ENCODE peak calls at places on chromosome 5, in ten cellular contexts. G, T, B, O, H, V, J, U, Y and K are unnamed samples.

GRCh38 chr5:56305001-56305400 is 71.9 kb upstream of the ANKRD55 start:
- DNase-seq in J (no peak), V (no peak), G (no peak), H (no peak), O (no peak), U (no peak), T (no peak), B (no peak), Y (no peak), K (no peak)

GRCh38 chr5:28219539-28219938 is 1181.2 kb upstream of the CDH9 start:
- DNase-seq in G (no peak), V (no peak), B (no peak), J (no peak), H (no peak), U (no peak), T (no peak), Y (no peak), O (no peak), K (no peak)

GRCh38 chr5:16889972-16890519 is 46.0 kb downstream of the MYO10 start:
- DNase-seq in O (no peak), B (no peak), Y (no peak), T (no peak), U (no peak), H (peak; percentile 87), G (no peak), J (no peak), V (no peak), K (peak; percentile 56)

GRCh38 chr5:112594060-112594850 is 143.4 kb upstream of the APC start:
- DNase-seq in H (peak; percentile 13), O (no peak), V (no peak), B (no peak), J (no peak), Y (no peak), T (peak; percentile 3), U (peak; percentile 83), G (no peak), K (no peak)

GRCh38 chr5:178449163-178450060 is 140.8 kb downstream of the COL23A1 start:
- DNase-seq in T (no peak), H (no peak), G (no peak), Y (no peak), V (no peak), J (no peak), O (peak; percentile 49), B (no peak), U (no peak), K (no peak)

GRCh38 chr5:113020461-113021273 is 44.1 kb downstream of the DCP2 start:
- DNase-seq in B (no peak), T (no peak), Y (peak; percentile 30), J (peak; percentile 78), V (peak; percentile 41), U (no peak), H (peak; percentile 94), O (no peak), G (no peak), K (peak; percentile 56)

GRCh38 chr5:139670369-139671095 is 22.4 kb downstream of the CXXC5 start:
- DNase-seq in Y (no peak), O (no peak), G (no peak), B (no peak), T (no peak), V (no peak), U (no peak), H (peak; percentile 31), J (no peak), K (no peak)

GRCh38 chr5:9538504-9538903 is 7.4 kb downstream of the SEMA5A start:
- DNase-seq in Y (no peak), H (no peak), T (no peak), B (no peak), U (no peak), V (no peak), G (no peak), J (peak; percentile 35), O (no peak), K (no peak)

GRCh38 chr5:109659901-109660300 is 29.8 kb upstream of the MAN2A1 start:
- DNase-seq in Y (no peak), G (no peak), J (no peak), V (no peak), O (no peak), H (no peak), U (no peak), B (no peak), T (no peak), K (no peak)

GRCh38 chr5:143693691-143694252 is 118.2 kb upstream of the HMHB1 start:
- DNase-seq in U (no peak), J (no peak), T (no peak), B (no peak), G (no peak), H (no peak), V (no peak), Y (no peak), O (no peak), K (no peak)

GRCh38 chr5:178234753-178235599 is 2.4 kb upstream of the PHYKPL start:
- DNase-seq in U (peak; percentile 78), T (peak; percentile 29), B (peak; percentile 85), Y (peak; percentile 83), G (peak; percentile 93), O (peak; percentile 88), V (peak; percentile 77), J (peak; percentile 38), H (peak; percentile 41), K (no peak)

GRCh38 chr5:16754621-16755020 is 137.8 kb upstream of the RETREG1 start:
- DNase-seq in B (no peak), H (no peak), T (no peak), V (no peak), O (no peak), Y (no peak), U (no peak), J (no peak), G (no peak), K (no peak)

GRCh38 chr5:177527595-177527994 is 10.8 kb upstream of the DDX41 start:
- DNase-seq in V (no peak), Y (no peak), B (no peak), J (no peak), H (no peak), T (no peak), G (no peak), U (no peak), O (no peak), K (no peak)

GRCh38 chr5:366541-367357 is 45.2 kb downstream of the AHRR start:
- DNase-seq in U (no peak), J (no peak), O (peak; percentile 2), H (no peak), Y (no peak), G (no peak), V (no peak), B (no peak), T (no peak), K (no peak)

GRCh38 chr5:45643051-45643450 is 53.1 kb downstream of the HCN1 start:
- DNase-seq in T (no peak), U (no peak), H (no peak), Y (no peak), G (no peak), V (no peak), J (no peak), B (no peak), O (no peak), K (no peak)

GRCh38 chr5:51382508-51382758 is 815 bp upstream of the ISL1 start:
- DNase-seq in T (no peak), G (no peak), B (no peak), V (no peak), Y (no peak), U (no peak), J (no peak), O (no peak), H (no peak), K (no peak)

GRCh38 chr5:72244862-72245371 is 75.1 kb downstream of the MRPS27 start:
- DNase-seq in B (no peak), V (no peak), G (no peak), J (peak; percentile 60), U (peak; percentile 84), T (peak; percentile 27), Y (no peak), O (no peak), H (peak; percentile 30), K (peak; percentile 60)

GRCh38 chr5:127706691-127707090 is 3.5 kb downstream of the CCDC192 start:
- DNase-seq in U (no peak), J (no peak), Y (no peak), O (no peak), G (no peak), T (no peak), B (no peak), H (no peak), V (no peak), K (no peak)

GRCh38 chr5:134249469-134250379 is 23.9 kb upstream of the PPP2CA start:
- DNase-seq in G (no peak), J (no peak), T (no peak), U (peak; percentile 61), Y (no peak), B (no peak), V (no peak), O (no peak), H (peak; percentile 82), K (peak; percentile 66)

GRCh38 chr5:126265917-126266316 is 157.3 kb upstream of the GRAMD2B start:
- DNase-seq in U (no peak), T (no peak), B (no peak), O (no peak), G (no peak), J (no peak), V (no peak), H (peak; percentile 9), Y (no peak), K (no peak)

GRCh38 chr5:123515904-123516303 is 3.9 kb downstream of the CSNK1G3 start:
- DNase-seq in B (no peak), O (no peak), T (no peak), H (no peak), G (no peak), Y (no peak), U (no peak), V (no peak), J (no peak), K (no peak)

GRCh38 chr5:149781612-149782011 is 51.5 kb downstream of the PPARGC1B start:
- DNase-seq in U (no peak), G (no peak), B (no peak), Y (no peak), V (no peak), T (no peak), H (no peak), J (no peak), O (no peak), K (no peak)

GRCh38 chr5:138903113-138903789 is 28.1 kb upstream of the LRRTM2 start:
- DNase-seq in T (no peak), Y (peak; percentile 21), V (peak; percentile 52), H (peak; percentile 55), G (no peak), O (no peak), B (no peak), U (no peak), J (peak; percentile 43), K (peak; percentile 32)

GRCh38 chr5:38845555-38846378 is at the start of gene OSMR:
- DNase-seq in J (peak; percentile 95), G (peak; percentile 32), B (peak; percentile 73), H (peak; percentile 94), O (peak; percentile 92), U (peak; percentile 62), T (peak; percentile 98), Y (peak; percentile 93), V (peak; percentile 98), K (peak; percentile 100)

GRCh38 chr5:149730620-149731331 is 666 bp downstream of the PPARGC1B start:
- DNase-seq in V (peak; percentile 27), Y (peak; percentile 71), U (peak; percentile 43), B (peak; percentile 46), H (no peak), G (peak; percentile 40), T (no peak), O (peak; percentile 78), J (no peak), K (peak; percentile 46)

GRCh38 chr5:66596791-66597757 is 881 bp downstream of the MAST4 start:
- DNase-seq in O (peak; percentile 76), J (no peak), H (peak; percentile 60), V (peak; percentile 8), T (no peak), B (peak; percentile 50), G (peak; percentile 23), U (peak; percentile 57), Y (no peak), K (peak; percentile 16)

GRCh38 chr5:55533806-55534435 is 843 bp downstream of the PLPP1 start:
- DNase-seq in B (no peak), V (peak; percentile 56), O (no peak), Y (peak; percentile 46), H (peak; percentile 17), G (peak; percentile 50), T (no peak), J (peak; percentile 23), U (peak; percentile 29), K (no peak)

GRCh38 chr5:177403826-177404640 is 3.6 kb upstream of the PFN3 start:
- DNase-seq in G (peak; percentile 61), U (peak; percentile 81), V (peak; percentile 88), J (peak; percentile 78), H (peak; percentile 56), Y (peak; percentile 95), T (no peak), B (peak; percentile 80), O (peak; percentile 92), K (peak; percentile 95)